ENCODE peak calls at places on chromosomes 13 and 19, in five cellular contexts. B is neuronal stem cell, M is H9, C is H1, L is mesenchymal stem cell. Y is an unnamed sample. For H3K27me3, the result is how much of the 10 kb centered on the place peaks cover.

GRCh38 chr13:29676535-29676934 is 81.0 kb upstream of the SLC7A1 start:
- DNase-seq in B (no peak), M (no peak), C (no peak), L (peak), Y (no peak)

GRCh38 chr19:42155796-42156195 is 23.6 kb upstream of the POU2F2 start:
- DNase-seq in B (no peak), M (no peak), C (no peak), L (no peak), Y (no peak)

GRCh38 chr19:50326101-50326664 is 3.0 kb downstream of the KCNC3 start:
- DNase-seq in B (no peak), M (no peak), C (peak), L (no peak), Y (no peak)

GRCh38 chr19:1269065-1269477 is at the start of gene CIRBP:
- DNase-seq in B (peak), M (peak), C (peak), L (peak), Y (peak)

GRCh38 chr13:45179428-45179827 is 21.4 kb downstream of the KCTD4 start:
- DNase-seq in B (no peak), M (no peak), C (no peak), L (no peak), Y (no peak)

GRCh38 chr13:62119739-62120700 is 704.4 kb upstream of the PCDH20 start:
- DNase-seq in B (no peak), M (no peak), C (no peak), L (peak), Y (no peak)

GRCh38 chr13:83377486-83377885 is 504.8 kb downstream of the SLITRK1 start:
- DNase-seq in B (no peak), M (no peak), C (no peak), L (no peak), Y (no peak)

GRCh38 chr19:44737238-44738160 is 11.0 kb upstream of the BCL3 start:
- DNase-seq in B (no peak), M (peak), C (no peak), L (no peak), Y (no peak)

GRCh38 chr13:103287659-103288058 is 221.4 kb upstream of the SLC10A2 start:
- DNase-seq in B (no peak), M (no peak), C (no peak), L (no peak), Y (no peak)

GRCh38 chr19:39915848-39916215 is 18.6 kb downstream of the FCGBP start:
- DNase-seq in B (no peak), M (no peak), C (no peak), L (no peak), Y (no peak)

GRCh38 chr13:113091211-113091771 is 14.3 kb upstream of the F7 start:
- DNase-seq in B (no peak), M (no peak), C (no peak), L (no peak), Y (no peak)

GRCh38 chr19:18865973-18866799 is 29.8 kb downstream of the CERS1 start:
- DNase-seq in B (peak), M (peak), C (peak), L (peak), Y (peak)

GRCh38 chr19:3398114-3398899 is 31.9 kb downstream of the NFIC start:
- DNase-seq in B (no peak), M (peak), C (no peak), L (peak), Y (no peak)

GRCh38 chr13:113849546-113849945 is 14.3 kb downstream of the GAS6 start:
- DNase-seq in B (no peak), M (no peak), C (no peak), L (no peak), Y (no peak)

GRCh38 chr19:4100647-4101495 is 23.1 kb downstream of the MAP2K2 start:
- DNase-seq in B (no peak), M (no peak), C (no peak), L (no peak), Y (no peak)

GRCh38 chr19:5666921-5667610 is 13.2 kb downstream of the MICOS13 start:
- DNase-seq in B (no peak), M (no peak), C (no peak), L (no peak), Y (no peak)

GRCh38 chr19:44657211-44657921 is 13.7 kb downstream of the PVR start:
- DNase-seq in B (peak), M (peak), C (peak), L (peak), Y (peak)

GRCh38 chr19:49861127-49861526 is 6.2 kb downstream of the PNKP start:
- DNase-seq in B (no peak), M (peak), C (peak), L (no peak), Y (peak)

GRCh38 chr13:92833071-92833470 is 393.5 kb upstream of the GPC6 start:
- DNase-seq in B (no peak), M (no peak), C (no peak), L (peak), Y (no peak)

GRCh38 chr19:1045247-1045603 is 5.3 kb downstream of the ABCA7 start:
- DNase-seq in B (no peak), M (peak), C (peak), L (peak), Y (peak)

GRCh38 chr13:113863511-113864302 is at the start of gene GAS6:
- DNase-seq in B (peak), M (peak), C (peak), L (peak), Y (peak)

GRCh38 chr19:11483176-11484111 is 2.6 kb upstream of the ELAVL3 start:
- DNase-seq in B (no peak), M (peak), C (no peak), L (no peak), Y (no peak)

GRCh38 chr19:22832031-22832762 is at the start of gene ZNF723:
- DNase-seq in B (no peak), M (no peak), C (no peak), L (no peak), Y (peak)

GRCh38 chr19:40165362-40165937 is 25.8 kb upstream of the MAP3K10 start:
- DNase-seq in B (peak), M (peak), C (peak), L (peak), Y (no peak)

GRCh38 chr13:74867460-74867859 is 614.5 kb downstream of the TBC1D4 start:
- DNase-seq in B (no peak), M (no peak), C (no peak), L (no peak), Y (no peak)

GRCh38 chr13:43072394-43072793 is 49.0 kb downstream of the DNAJC15 start:
- DNase-seq in B (no peak), M (no peak), C (no peak), L (peak), Y (no peak)

GRCh38 chr13:29582171-29582570 is 13.3 kb downstream of the SLC7A1 start:
- DNase-seq in B (no peak), M (no peak), C (no peak), L (no peak), Y (no peak)

GRCh38 chr19:39144487-39145071 is 19.0 kb downstream of the PAK4 start:
- DNase-seq in B (no peak), M (no peak), C (no peak), L (no peak), Y (peak)

GRCh38 chr13:77351326-77351725 is 24.4 kb upstream of the MYCBP2 start:
- DNase-seq in B (no peak), M (no peak), C (no peak), L (no peak), Y (no peak)

GRCh38 chr19:43555185-43555770 is 20.0 kb downstream of the XRCC1 start:
- DNase-seq in B (peak), M (peak), C (peak), L (peak), Y (peak)

GRCh38 chr19:1041835-1042685 is 2.2 kb downstream of the ABCA7 start:
- DNase-seq in B (no peak), M (peak), C (no peak), L (no peak), Y (no peak)

GRCh38 chr13:59542303-59542702 is 621.4 kb downstream of the DIAPH3 start:
- DNase-seq in B (no peak), M (no peak), C (no peak), L (no peak), Y (no peak)

GRCh38 chr13:28455580-28456194 is 39.2 kb downstream of the FLT1 start:
- DNase-seq in B (no peak), M (no peak), C (no peak), L (no peak), Y (peak)

GRCh38 chr19:35977446-35978222 is 17.4 kb upstream of the SDHAF1 start:
- DNase-seq in B (no peak), M (peak), C (peak), L (no peak), Y (no peak)

GRCh38 chr13:76696370-76696769 is 189.8 kb downstream of the KCTD12 start:
- DNase-seq in B (no peak), M (no peak), C (no peak), L (peak), Y (peak)

GRCh38 chr19:7488736-7489353 is at the start of gene PEX11G:
- DNase-seq in B (peak), M (peak), C (peak), L (peak), Y (peak)
- H2BK120ac ChIP-seq in B (no peak), M (peak), C (peak), L (peak), Y (peak)

GRCh38 chr19:13102416-13102665 is 317 bp downstream of the LYL1 start:
- DNase-seq in B (no peak), M (no peak), C (no peak), L (peak), Y (no peak)
- H3K27me3 ChIP-seq in B (under half), M (under half), C (under half), L (under half), Y (under half)

DNA sequence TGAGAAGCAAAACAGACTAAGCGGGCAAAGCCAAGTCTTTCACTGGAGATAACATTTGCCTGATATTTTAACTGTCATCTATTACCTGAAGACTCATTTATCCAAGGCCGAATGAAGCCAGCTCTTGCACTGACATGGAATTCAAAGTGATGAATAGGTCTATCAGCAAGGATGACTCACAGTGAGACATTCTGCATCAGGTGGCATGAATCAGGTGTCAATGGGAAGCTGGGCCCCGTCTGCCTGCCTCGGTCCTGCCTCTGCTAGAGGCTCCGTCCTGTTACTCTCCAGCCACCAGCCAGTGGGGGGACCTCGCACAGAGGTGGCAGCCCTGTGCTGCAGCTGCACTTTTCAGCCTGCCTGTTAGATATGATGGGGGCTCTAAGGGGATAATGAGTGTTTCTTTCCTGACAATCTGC is 23.5 kb downstream of the STARD13 start:
- DNase-seq in B (no peak), M (peak), C (no peak), L (no peak), Y (no peak)
- H2BK12ac ChIP-seq in B (no peak), M (no peak), C (no peak), L (peak), Y (no peak)

GRCh38 chr13:37539176-37539575 is 59.4 kb downstream of the POSTN start:
- DNase-seq in B (no peak), M (no peak), C (no peak), L (no peak), Y (no peak)

GRCh38 chr13:37531054-37531453 is 67.5 kb downstream of the POSTN start:
- DNase-seq in B (no peak), M (no peak), C (no peak), L (peak), Y (peak)

DNA sequence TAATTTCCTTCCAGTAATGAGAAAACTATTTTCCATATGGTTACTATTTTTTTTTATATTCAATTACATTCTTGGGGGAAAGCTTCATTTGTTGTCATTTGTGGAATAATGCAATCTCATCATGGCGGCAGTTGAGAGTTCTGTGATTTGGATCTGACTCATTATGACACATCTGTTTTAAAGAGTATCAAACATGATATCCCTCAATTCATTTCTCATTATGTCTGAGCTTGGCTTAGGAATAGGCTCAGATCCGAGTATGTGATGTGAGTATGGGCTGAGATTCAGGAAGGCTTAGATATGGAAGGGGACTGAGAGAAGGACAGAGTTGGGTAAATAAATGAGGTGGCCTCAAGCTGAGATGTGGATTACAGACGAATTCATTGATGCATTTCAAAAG is 64.4 kb downstream of the POSTN start:
- DNase-seq in B (no peak), M (no peak), C (no peak), L (no peak), Y (no peak)
- H2BK120ac ChIP-seq in B (no peak), M (no peak), C (no peak), L (no peak), Y (no peak)

GRCh38 chr19:48393559-48394330 is at the start of gene GRIN2D:
- DNase-seq in B (no peak), M (peak), C (peak), L (peak), Y (peak)
- H3K27me3 ChIP-seq in B (under half), M (under half), C (under half), L (under half), Y (under half)

GRCh38 chr13:98802548-98802947 is 50.1 kb upstream of the SLC15A1 start:
- DNase-seq in B (no peak), M (no peak), C (no peak), L (no peak), Y (no peak)
- H2BK12ac ChIP-seq in B (no peak), M (no peak), C (no peak), L (no peak), Y (no peak)

GRCh38 chr19:54462072-54462712 is 1.4 kb downstream of the LENG9 start:
- DNase-seq in B (no peak), M (peak), C (no peak), L (peak), Y (peak)
- H2BK120ac ChIP-seq in B (peak), M (no peak), C (no peak), L (no peak), Y (no peak)

Y was measured in trophoblast cell.